ENCODE peak calls at places on chromosomes 1 and 21, in six cellular contexts. G is IMR-90, P is trophoblast cell, C is H9, D is mesenchymal stem cell, V is H1. Q is an unnamed sample.

GRCh38 chr1:113786055-113786454 is 26.2 kb downstream of the RSBN1 start:
- DNase-seq in D (no peak), P (peak), V (no peak), G (peak), C (no peak), Q (no peak)

GRCh38 chr1:19684677-19685076 is 20.0 kb downstream of the HTR6 start:
- DNase-seq in C (no peak), V (no peak), D (no peak), G (no peak), P (no peak), Q (no peak)

GRCh38 chr1:179883739-179884138 is 1.7 kb downstream of the TOR1AIP1 start:
- DNase-seq in P (peak), C (peak), V (no peak), G (peak), D (peak), Q (no peak)

GRCh38 chr1:208154679-208155078 is 89.5 kb downstream of the PLXNA2 start:
- DNase-seq in C (no peak), G (no peak), P (peak), V (no peak), D (no peak), Q (no peak)

GRCh38 chr21:44312716-44313115 is 12.9 kb downstream of the PFKL start:
- DNase-seq in C (no peak), P (no peak), G (no peak), V (no peak), D (no peak), Q (no peak)

GRCh38 chr1:125087247-125087646 is 3902.5 kb downstream of the SRGAP2C start:
- DNase-seq in V (no peak), P (no peak), C (no peak), G (no peak), D (no peak), Q (no peak)

GRCh38 chr1:240555524-240555923 is 56.4 kb downstream of the GREM2 start:
- DNase-seq in V (no peak), C (no peak), D (no peak), G (no peak), P (peak), Q (no peak)

GRCh38 chr1:225691861-225692516 is 39.1 kb upstream of the ENAH start:
- DNase-seq in V (no peak), D (peak), C (no peak), G (peak), P (no peak), Q (no peak)

GRCh38 chr1:60130703-60131102 is 57.1 kb upstream of the C1orf87 start:
- DNase-seq in D (no peak), C (no peak), V (no peak), P (no peak), G (no peak), Q (no peak)

GRCh38 chr1:6761338-6761737 is 23.9 kb upstream of the CAMTA1 start:
- DNase-seq in P (no peak), D (no peak), C (no peak), G (no peak), V (no peak), Q (no peak)

GRCh38 chr1:227059076-227059475 is 119.0 kb downstream of the COQ8A start:
- DNase-seq in V (no peak), G (no peak), P (no peak), D (peak), C (no peak), Q (no peak)

GRCh38 chr1:94522304-94522703 is 19.3 kb downstream of the F3 start:
- DNase-seq in G (peak), D (peak), V (no peak), C (no peak), P (peak), Q (peak)

GRCh38 chr1:238108417-238108816 is 217.7 kb upstream of the ZP4 start:
- DNase-seq in C (no peak), V (no peak), D (no peak), G (no peak), P (peak), Q (no peak)

GRCh38 chr21:19268634-19269138 is 865.1 kb upstream of the TMPRSS15 start:
- DNase-seq in D (no peak), P (no peak), C (no peak), G (no peak), V (no peak), Q (no peak)

GRCh38 chr1:7294636-7295035 is 476.5 kb upstream of the VAMP3 start:
- DNase-seq in G (no peak), D (no peak), P (no peak), V (peak), C (no peak), Q (no peak)

GRCh38 chr1:19328486-19328885 is 16.4 kb downstream of the SLC66A1 start:
- DNase-seq in D (no peak), C (no peak), P (no peak), V (no peak), G (no peak), Q (no peak)

GRCh38 chr1:234631721-234632125 is 21.7 kb upstream of the IRF2BP2 start:
- DNase-seq in P (peak), D (peak), V (no peak), C (no peak), G (peak), Q (no peak)

GRCh38 chr1:154866995-154867795 is 2.9 kb downstream of the KCNN3 start:
- DNase-seq in V (no peak), D (peak), G (peak), P (peak), C (peak), Q (no peak)

GRCh38 chr1:206116873-206117150 is 376 bp downstream of the AVPR1B start:
- DNase-seq in G (no peak), P (no peak), D (no peak), V (no peak), C (peak), Q (no peak)
- H2AFZ ChIP-seq in G (peak), P (no peak), D (no peak), V (peak), C (no peak), Q (peak)

GRCh38 chr1:36766481-36766880 is 267.8 kb downstream of the GRIK3 start:
- DNase-seq in G (no peak), D (no peak), V (no peak), P (no peak), C (no peak), Q (no peak)
- H2BK120ac ChIP-seq in G (no peak), D (no peak), V (peak), P (no peak), C (no peak), Q (no peak)

DNA sequence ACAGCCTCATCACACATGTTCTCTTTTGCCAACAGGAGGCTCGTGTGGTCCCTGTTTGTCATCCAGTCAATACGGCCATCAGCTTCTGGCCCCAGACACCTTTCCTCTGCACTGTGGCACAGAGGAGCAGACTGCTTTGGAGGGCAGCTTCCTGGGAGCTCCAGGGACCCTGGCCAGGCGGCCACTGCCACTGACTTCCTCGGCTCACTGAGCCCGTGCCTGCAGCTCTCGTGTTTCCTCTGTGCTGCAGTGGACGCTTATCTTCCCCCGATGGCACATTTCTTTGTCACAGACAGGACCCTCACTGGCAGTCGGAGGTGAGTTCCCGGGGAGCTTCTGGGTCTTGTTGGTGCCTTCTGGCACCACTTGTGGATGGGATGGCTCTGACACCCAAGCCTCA is 67.0 kb upstream of the DIRAS3 start:
- DNase-seq in G (no peak), C (no peak), D (no peak), P (no peak), V (no peak), Q (no peak)
- H2AFZ ChIP-seq in G (no peak), C (no peak), D (no peak), P (no peak), V (no peak), Q (no peak)

GRCh38 chr1:4366091-4366490 is 288.3 kb upstream of the AJAP1 start:
- DNase-seq in C (no peak), V (no peak), P (no peak), G (no peak), D (no peak), Q (no peak)
- H2BK120ac ChIP-seq in C (no peak), V (no peak), P (no peak), G (no peak), D (no peak), Q (no peak)

DNA sequence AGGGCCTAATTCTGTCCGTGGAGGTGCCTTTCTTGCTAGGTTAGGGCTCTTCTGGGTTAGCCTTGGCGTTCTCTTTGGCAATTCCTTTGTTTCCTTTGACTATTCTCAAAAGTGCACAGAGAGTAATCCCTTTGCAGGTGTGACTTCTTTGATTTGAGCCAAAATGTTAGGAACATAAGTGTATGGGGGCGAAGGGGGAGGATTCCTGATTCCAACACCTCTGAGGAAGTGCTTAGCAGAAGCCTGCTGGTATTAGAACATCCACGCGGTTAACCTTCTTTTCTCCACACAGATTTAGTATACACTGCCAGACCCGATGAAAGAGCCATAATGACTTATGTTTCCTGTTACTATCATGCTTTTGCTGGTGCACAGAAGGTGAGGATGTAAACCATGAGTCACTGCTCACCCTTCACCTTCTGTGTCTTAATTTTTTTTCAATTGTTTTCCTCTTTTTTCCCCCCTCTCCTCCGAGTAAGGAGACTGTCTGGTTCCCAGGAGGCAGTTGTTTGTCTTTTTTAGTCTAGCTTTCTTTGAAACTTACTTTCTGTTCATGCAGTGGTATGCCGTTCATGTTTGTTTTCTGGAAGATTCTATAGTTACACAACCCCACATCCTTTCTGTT is 48.0 kb downstream of the ACTN2 start:
- DNase-seq in D (peak), V (no peak), P (no peak), C (no peak), G (no peak), Q (no peak)
- H2AFZ ChIP-seq in D (no peak), V (no peak), P (no peak), C (no peak), G (no peak), Q (peak)

DNA sequence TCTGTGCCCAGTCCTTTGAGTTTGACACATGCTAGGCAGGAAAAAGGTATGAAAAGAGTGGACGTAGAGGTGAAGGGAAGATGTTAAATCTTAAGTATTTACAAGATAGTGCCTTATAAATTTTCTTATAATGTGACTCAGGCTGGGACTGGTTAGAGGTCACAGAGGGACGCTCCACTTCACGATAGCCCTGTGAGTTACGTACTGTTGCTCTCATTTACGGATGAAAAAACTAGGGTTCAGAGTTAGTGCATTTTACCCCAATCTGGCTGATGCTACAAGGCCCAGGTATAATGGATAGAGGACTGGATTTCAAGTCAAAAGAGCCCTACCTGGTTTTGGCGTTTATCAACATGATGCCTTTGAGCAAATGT is 1.4 kb upstream of the TUT4 start:
- DNase-seq in P (no peak), G (no peak), D (peak), V (no peak), C (no peak), Q (peak)
- H2BK120ac ChIP-seq in P (no peak), G (peak), D (peak), V (no peak), C (no peak), Q (no peak)

GRCh38 chr21:14273736-14274538 is 58.0 kb downstream of the RBM11 start:
- DNase-seq in D (no peak), V (peak), C (peak), P (peak), G (no peak), Q (no peak)
- H2AFZ ChIP-seq in D (no peak), V (peak), C (no peak), P (no peak), G (peak), Q (peak)

GRCh38 chr1:15255582-15256149 is 8.6 kb downstream of the FHAD1 start:
- DNase-seq in C (no peak), V (no peak), P (no peak), G (no peak), D (no peak), Q (no peak)
- H2BK120ac ChIP-seq in C (no peak), V (no peak), P (no peak), G (no peak), D (no peak), Q (no peak)

Q was measured in neuronal stem cell.